ENCODE peak calls at places on chromosome 10, in six cellular contexts. W is CD8-positive, alpha-beta T cell; J is esophagus muscularis mucosa; V is fibroblast of the aortic adventitia; C is upper lobe of right lung; D is type B pancreatic cell. Q is an unnamed sample.

GRCh38 chr10:89655722-89656121 is 10.7 kb upstream of the PANK1 start:
- DNase-seq in W (no peak), J (no peak), V (no peak), C (no peak), D (no peak), Q (no peak)

GRCh38 chr10:93222876-93223275 is 149.2 kb downstream of the CYP26A1 start:
- DNase-seq in W (no peak), J (peak), V (no peak), C (no peak), D (no peak), Q (no peak)

GRCh38 chr10:110772454-110773025 is 99.2 kb upstream of the PDCD4 start:
- DNase-seq in W (no peak), J (no peak), V (no peak), C (no peak), D (no peak), Q (no peak)

GRCh38 chr10:92342801-92343200 is 51.8 kb downstream of the MARCHF5 start:
- DNase-seq in W (no peak), J (no peak), V (no peak), C (no peak), D (no peak), Q (no peak)

GRCh38 chr10:7810443-7810842 is 7.9 kb upstream of the TAF3 start:
- DNase-seq in W (no peak), J (no peak), V (no peak), C (no peak), D (no peak), Q (no peak)

GRCh38 chr10:129709101-129709500 is 242.1 kb downstream of the MGMT start:
- DNase-seq in W (no peak), J (no peak), V (no peak), C (no peak), D (no peak), Q (no peak)

GRCh38 chr10:88254091-88254490 is 329.0 kb downstream of the RNLS start:
- DNase-seq in W (no peak), J (no peak), V (peak), C (no peak), D (no peak), Q (no peak)

GRCh38 chr10:33801705-33802104 is 467.2 kb upstream of the NRP1 start:
- DNase-seq in W (no peak), J (no peak), V (no peak), C (no peak), D (no peak), Q (no peak)

GRCh38 chr10:131981429-131982184 is at the start of gene BNIP3:
- DNase-seq in W (peak), J (peak), V (peak), C (peak), D (peak), Q (peak)

GRCh38 chr10:78706256-78706655 is 362.5 kb upstream of the ZMIZ1 start:
- DNase-seq in W (no peak), J (no peak), V (peak), C (no peak), D (no peak), Q (no peak)

GRCh38 chr10:102633848-102634247 is 10.4 kb upstream of the TRIM8 start:
- DNase-seq in W (no peak), J (no peak), V (no peak), C (no peak), D (no peak), Q (no peak)

GRCh38 chr10:104321226-104321625 is 17.0 kb downstream of the ITPRIP start:
- DNase-seq in W (no peak), J (no peak), V (no peak), C (no peak), D (no peak), Q (no peak)

GRCh38 chr10:77328272-77328816 is 309.3 kb downstream of the KCNMA1 start:
- DNase-seq in W (no peak), J (no peak), V (peak), C (no peak), D (no peak), Q (peak)

GRCh38 chr10:77249901-77250459 is 387.6 kb downstream of the KCNMA1 start:
- DNase-seq in W (no peak), J (no peak), V (peak), C (no peak), D (no peak), Q (no peak)

GRCh38 chr10:65335311-65335710 is 1590.5 kb upstream of the LRRTM3 start:
- DNase-seq in W (no peak), J (no peak), V (no peak), C (no peak), D (no peak), Q (no peak)

GRCh38 chr10:12684784-12685183 is 316.7 kb downstream of the CCDC3 start:
- DNase-seq in W (no peak), J (no peak), V (no peak), C (no peak), D (no peak), Q (no peak)

GRCh38 chr10:99412100-99412499 is 18.3 kb downstream of the GOT1 start:
- DNase-seq in W (no peak), J (no peak), V (no peak), C (no peak), D (no peak), Q (no peak)

GRCh38 chr10:51215956-51216834 is 141.9 kb downstream of the PRKG1 start:
- DNase-seq in W (no peak), J (no peak), V (no peak), C (no peak), D (no peak), Q (no peak)

GRCh38 chr10:43362191-43362839 is 9.1 kb upstream of the FXYD4 start:
- DNase-seq in W (peak), J (peak), V (peak), C (peak), D (peak), Q (peak)
- TF ChIP-seq CTCF in W (peak), J (peak), V (peak), C (peak), D (peak), Q (no peak)

GRCh38 chr10:1183033-1183396 is 126.8 kb downstream of the WDR37 start:
- DNase-seq in W (no peak), J (no peak), V (no peak), C (peak), D (no peak), Q (no peak)
- TF ChIP-seq CTCF in W (no peak), J (no peak), V (no peak), C (no peak), D (no peak), Q (no peak)

GRCh38 chr10:101029520-101030309 is 1.2 kb downstream of the PDZD7 start:
- DNase-seq in W (no peak), J (no peak), V (no peak), C (no peak), D (no peak), Q (no peak)
- TF ChIP-seq CTCF in W (no peak), J (no peak), V (peak), C (no peak), D (peak), Q (no peak)

GRCh38 chr10:115706482-115707076 is 566.4 kb downstream of the GFRA1 start:
- DNase-seq in W (no peak), J (no peak), V (peak), C (no peak), D (no peak), Q (peak)
- TF ChIP-seq CTCF in W (no peak), J (peak), V (peak), C (peak), D (peak), Q (peak)

GRCh38 chr10:117132751-117133231 is 5.3 kb downstream of the VAX1 start:
- DNase-seq in W (no peak), J (peak), V (no peak), C (no peak), D (peak), Q (peak)

GRCh38 chr10:117135026-117135372 is 3.1 kb downstream of the VAX1 start:
- DNase-seq in W (no peak), J (no peak), V (no peak), C (no peak), D (no peak), Q (no peak)

GRCh38 chr10:117133273-117134083 is 4.6 kb downstream of the VAX1 start:
- DNase-seq in W (no peak), J (no peak), V (no peak), C (no peak), D (peak), Q (no peak)

GRCh38 chr10:117135480-117136140 is 2.5 kb downstream of the VAX1 start:
- DNase-seq in W (no peak), J (no peak), V (no peak), C (no peak), D (no peak), Q (no peak)

DNA sequence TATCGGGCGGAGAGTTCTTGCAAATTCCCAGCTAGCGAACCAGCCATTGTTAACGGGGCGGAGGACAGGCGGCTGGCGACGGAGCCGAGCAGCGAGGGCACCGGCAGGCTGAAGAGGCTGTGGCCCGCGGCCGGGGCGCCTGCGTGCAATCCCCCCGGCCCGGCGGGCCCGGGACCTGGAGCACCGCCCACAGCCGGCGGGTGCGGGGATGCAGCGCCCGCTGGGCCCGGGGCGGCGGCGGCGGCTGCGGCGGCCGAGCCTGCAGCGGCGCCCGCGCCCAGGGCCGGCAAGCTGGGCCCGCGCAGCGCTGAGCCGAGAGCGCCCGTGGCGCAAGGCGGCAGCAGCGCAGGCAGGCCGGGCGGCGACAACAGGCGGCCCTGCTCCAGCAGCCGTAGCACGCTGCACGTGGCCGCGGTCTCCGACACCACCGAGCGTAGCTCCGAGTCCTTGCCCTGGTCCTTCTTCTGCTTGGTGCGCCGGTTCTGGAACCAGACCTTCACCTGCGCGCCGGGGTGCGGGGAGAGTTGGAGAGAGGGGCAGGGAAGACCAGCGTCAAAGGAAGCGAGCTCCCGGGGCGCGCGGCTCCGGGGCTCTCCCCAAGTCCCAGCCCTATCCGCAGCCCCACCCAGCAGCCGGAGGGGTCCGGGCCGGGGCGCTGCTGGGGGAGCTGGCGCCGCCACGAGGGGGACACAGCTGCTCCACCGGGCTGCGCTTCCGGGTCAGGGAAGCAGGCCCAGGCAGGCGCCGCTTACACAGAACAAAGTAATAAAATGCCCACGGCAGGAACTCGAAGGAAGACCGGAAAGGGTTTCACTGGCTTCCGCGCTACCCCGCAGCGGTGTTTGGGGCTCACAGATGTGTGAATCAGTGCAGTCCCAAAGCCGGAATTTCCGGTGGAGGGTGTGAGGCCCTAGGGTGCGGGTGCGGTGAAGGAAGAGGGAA is 3.7 kb downstream of the VAX1 start:
- DNase-seq in W (no peak), J (peak), V (no peak), C (no peak), D (no peak), Q (peak)
- TF ChIP-seq CTCF in W (no peak), J (no peak), V (no peak), C (no peak), D (peak), Q (peak)

GRCh38 chr10:58590152-58590551 is 77.5 kb downstream of the BICC1 start:
- DNase-seq in W (no peak), J (no peak), V (peak), C (no peak), D (no peak), Q (no peak)

GRCh38 chr10:58586282-58586681 is 73.6 kb downstream of the BICC1 start:
- DNase-seq in W (no peak), J (no peak), V (no peak), C (peak), D (no peak), Q (no peak)

GRCh38 chr10:58587676-58588075 is 75.0 kb downstream of the BICC1 start:
- DNase-seq in W (no peak), J (no peak), V (no peak), C (no peak), D (no peak), Q (no peak)

GRCh38 chr10:58590924-58591323 is 78.3 kb downstream of the BICC1 start:
- DNase-seq in W (no peak), J (no peak), V (peak), C (no peak), D (no peak), Q (no peak)

GRCh38 chr10:58588673-58589265 is 76.1 kb downstream of the BICC1 start:
- DNase-seq in W (no peak), J (no peak), V (no peak), C (no peak), D (no peak), Q (peak)
- TF ChIP-seq CTCF in W (no peak), J (no peak), V (peak), C (peak), D (peak), Q (peak)

GRCh38 chr10:109022417-109023049 is 900.8 kb downstream of the XPNPEP1 start:
- DNase-seq in W (no peak), J (no peak), V (no peak), C (no peak), D (no peak), Q (no peak)

GRCh38 chr10:109018892-109019507 is 904.3 kb downstream of the XPNPEP1 start:
- DNase-seq in W (no peak), J (no peak), V (peak), C (no peak), D (no peak), Q (no peak)
- TF ChIP-seq CTCF in W (no peak), J (no peak), V (peak), C (peak), D (no peak), Q (no peak)

Q was measured in neural crest cell.